ENCODE peak calls at places on chromosome 10, in seven cellular contexts. One of them, this sample, is unnamed.
A peak's percentile ranks its signal among the peaks of the same experiment; 100 is the strongest.

GRCh38 chr10:72753760-72754231 is 61.9 kb downstream of the MCU start:
- DNase-seq in GM12865: no peak
- DNase-seq in DMS 273 treated with DMSO at 0.1 percent for 48 hours: no peak
- DNase-seq in GM04504: no peak
- DNase-seq in RCC 7860: no peak
- DNase-seq in T-cell: no peak
- DNase-seq in Panc1: no peak
- DNase-seq in this sample: no peak

GRCh38 chr10:114658175-114658574 is at the start of gene ABLIM1:
- DNase-seq in GM12865: no peak
- DNase-seq in DMS 273 treated with DMSO at 0.1 percent for 48 hours: no peak
- DNase-seq in GM04504: no peak
- DNase-seq in RCC 7860: no peak
- DNase-seq in T-cell: no peak
- DNase-seq in Panc1: no peak
- DNase-seq in this sample: no peak

GRCh38 chr10:103763374-103764202 is 91.8 kb downstream of the SH3PXD2A start:
- DNase-seq in GM12865: peak; percentile 63
- DNase-seq in DMS 273 treated with DMSO at 0.1 percent for 48 hours: no peak
- DNase-seq in GM04504: no peak
- DNase-seq in RCC 7860: no peak
- DNase-seq in T-cell: no peak
- DNase-seq in Panc1: no peak
- DNase-seq in this sample: no peak

GRCh38 chr10:43822509-43823236 is 174.0 kb upstream of the ZNF32 start:
- DNase-seq in GM12865: no peak
- DNase-seq in DMS 273 treated with DMSO at 0.1 percent for 48 hours: no peak
- DNase-seq in GM04504: no peak
- DNase-seq in RCC 7860: no peak
- DNase-seq in T-cell: no peak
- DNase-seq in Panc1: no peak
- DNase-seq in this sample: no peak

GRCh38 chr10:54837479-54837878 is 36.4 kb upstream of the PCDH15 start:
- DNase-seq in GM12865: no peak
- DNase-seq in DMS 273 treated with DMSO at 0.1 percent for 48 hours: no peak
- DNase-seq in GM04504: no peak
- DNase-seq in RCC 7860: no peak
- DNase-seq in T-cell: no peak
- DNase-seq in Panc1: no peak
- DNase-seq in this sample: no peak

GRCh38 chr10:109721401-109722028 is 201.8 kb downstream of the XPNPEP1 start:
- DNase-seq in GM12865: no peak
- DNase-seq in DMS 273 treated with DMSO at 0.1 percent for 48 hours: no peak
- DNase-seq in GM04504: no peak
- DNase-seq in RCC 7860: no peak
- DNase-seq in T-cell: no peak
- DNase-seq in Panc1: no peak
- DNase-seq in this sample: no peak

GRCh38 chr10:114683162-114683561 is 25.1 kb upstream of the ABLIM1 start:
- DNase-seq in GM12865: no peak
- DNase-seq in DMS 273 treated with DMSO at 0.1 percent for 48 hours: no peak
- DNase-seq in GM04504: no peak
- DNase-seq in RCC 7860: peak; percentile 15
- DNase-seq in T-cell: no peak
- DNase-seq in Panc1: no peak
- DNase-seq in this sample: no peak

GRCh38 chr10:108445746-108446145 is 1281.2 kb upstream of the SORCS1 start:
- DNase-seq in GM12865: no peak
- DNase-seq in DMS 273 treated with DMSO at 0.1 percent for 48 hours: no peak
- DNase-seq in GM04504: no peak
- DNase-seq in RCC 7860: no peak
- DNase-seq in T-cell: no peak
- DNase-seq in Panc1: no peak
- DNase-seq in this sample: no peak

GRCh38 chr10:128448796-128449195 is 322.6 kb upstream of the MKI67 start:
- DNase-seq in GM12865: no peak
- DNase-seq in DMS 273 treated with DMSO at 0.1 percent for 48 hours: no peak
- DNase-seq in GM04504: no peak
- DNase-seq in RCC 7860: no peak
- DNase-seq in T-cell: no peak
- DNase-seq in Panc1: no peak
- DNase-seq in this sample: no peak

GRCh38 chr10:44974628-44975431 is 3.8 kb downstream of the DEPP1 start:
- DNase-seq in GM12865: peak; percentile 82
- DNase-seq in DMS 273 treated with DMSO at 0.1 percent for 48 hours: no peak
- DNase-seq in GM04504: no peak
- DNase-seq in RCC 7860: peak; percentile 61
- DNase-seq in T-cell: peak; percentile 45
- DNase-seq in Panc1: no peak
- DNase-seq in this sample: peak; percentile 51

GRCh38 chr10:78774999-78775711 is 293.6 kb upstream of the ZMIZ1 start:
- DNase-seq in GM12865: no peak
- DNase-seq in DMS 273 treated with DMSO at 0.1 percent for 48 hours: no peak
- DNase-seq in GM04504: no peak
- DNase-seq in RCC 7860: peak; percentile 67
- DNase-seq in T-cell: no peak
- DNase-seq in Panc1: no peak
- DNase-seq in this sample: no peak

GRCh38 chr10:7311256-7312178 is 99.3 kb downstream of the SFMBT2 start:
- DNase-seq in GM12865: no peak
- DNase-seq in DMS 273 treated with DMSO at 0.1 percent for 48 hours: no peak
- DNase-seq in GM04504: no peak
- DNase-seq in RCC 7860: peak; percentile 42
- DNase-seq in T-cell: no peak
- DNase-seq in Panc1: peak; percentile 72
- DNase-seq in this sample: no peak

GRCh38 chr10:66627156-66627555 is 298.7 kb upstream of the LRRTM3 start:
- DNase-seq in GM12865: peak; percentile 36
- DNase-seq in DMS 273 treated with DMSO at 0.1 percent for 48 hours: peak; percentile 4
- DNase-seq in GM04504: no peak
- DNase-seq in RCC 7860: peak; percentile 57
- DNase-seq in T-cell: no peak
- DNase-seq in Panc1: peak; percentile 15
- DNase-seq in this sample: peak; percentile 61

This sample was measured in HAP-1.